ENCODE peak calls at places on chromosomes 16 and 17, in ten cellular contexts. One of them, this sample, is unnamed.

GRCh38 chr17:17711708-17712141 is 30.5 kb downstream of the RAI1 start:
- DNase-seq in naive thymus-derived CD8-positive, alpha-beta T cell: no peak
- DNase-seq in fibroblast of the conjunctiva: no peak
- DNase-seq in stimulated activated CD4-positive, alpha-beta T cell treated with anti-CD3 and anti-CD28 coated beads, Interleukin-12 subunit alpha, Interleukin-12 subunit beta, amount 100 ng/mL, for 48 hours: no peak
- DNase-seq in Kasumi-1: no peak
- DNase-seq in progenitor cell of endocrine pancreas: no peak
- DNase-seq in stimulated activated CD8-positive, alpha-beta memory T cell treated with anti-CD3 and anti-CD28 coated beads, Interleukin-7, amount 100 ng/mL, for 1 hour: no peak
- DNase-seq in thoracic aorta: no peak
- DNase-seq in activated T-helper 1 cell treated with anti-CD3 and anti-CD28 coated beads, Interleukin-12 subunit alpha, Interleukin-12 subunit beta, Interleukin-2, Interleukin-4 antibody, amounts not matched to agents 30 ng/mL and 10 ng/mL and 1 ng/mL, durations not matched to agents 14 hours and 24 hours and 36 hours: no peak
- DNase-seq in CD8-positive, alpha-beta T cell: no peak
- DNase-seq in this sample: no peak

GRCh38 chr17:27489045-27489715 is 32.9 kb downstream of the KSR1 start:
- DNase-seq in progenitor cell of endocrine pancreas: no peak
- DNase-seq in naive thymus-derived CD8-positive, alpha-beta T cell: no peak
- DNase-seq in thoracic aorta: no peak
- DNase-seq in fibroblast of the conjunctiva: peak; percentile 43
- DNase-seq in activated T-helper 1 cell treated with anti-CD3 and anti-CD28 coated beads, Interleukin-12 subunit alpha, Interleukin-12 subunit beta, Interleukin-2, Interleukin-4 antibody, amounts not matched to agents 30 ng/mL and 10 ng/mL and 1 ng/mL, durations not matched to agents 14 hours and 24 hours and 36 hours: no peak
- DNase-seq in CD8-positive, alpha-beta T cell: no peak
- DNase-seq in Kasumi-1: peak; percentile 69
- DNase-seq in stimulated activated CD8-positive, alpha-beta memory T cell treated with anti-CD3 and anti-CD28 coated beads, Interleukin-7, amount 100 ng/mL, for 1 hour: no peak
- DNase-seq in stimulated activated CD4-positive, alpha-beta T cell treated with anti-CD3 and anti-CD28 coated beads, Interleukin-12 subunit alpha, Interleukin-12 subunit beta, amount 100 ng/mL, for 48 hours: no peak
- DNase-seq in this sample: no peak

GRCh38 chr17:57482657-57483056 is 226.3 kb downstream of the MSI2 start:
- DNase-seq in naive thymus-derived CD8-positive, alpha-beta T cell: no peak
- DNase-seq in progenitor cell of endocrine pancreas: no peak
- DNase-seq in Kasumi-1: no peak
- DNase-seq in CD8-positive, alpha-beta T cell: no peak
- DNase-seq in thoracic aorta: no peak
- DNase-seq in fibroblast of the conjunctiva: no peak
- DNase-seq in activated T-helper 1 cell treated with anti-CD3 and anti-CD28 coated beads, Interleukin-12 subunit alpha, Interleukin-12 subunit beta, Interleukin-2, Interleukin-4 antibody, amounts not matched to agents 30 ng/mL and 10 ng/mL and 1 ng/mL, durations not matched to agents 14 hours and 24 hours and 36 hours: no peak
- DNase-seq in stimulated activated CD4-positive, alpha-beta T cell treated with anti-CD3 and anti-CD28 coated beads, Interleukin-12 subunit alpha, Interleukin-12 subunit beta, amount 100 ng/mL, for 48 hours: no peak
- DNase-seq in stimulated activated CD8-positive, alpha-beta memory T cell treated with anti-CD3 and anti-CD28 coated beads, Interleukin-7, amount 100 ng/mL, for 1 hour: no peak
- DNase-seq in this sample: no peak

GRCh38 chr16:79627092-79627491 is 26.6 kb upstream of the MAF start:
- DNase-seq in Kasumi-1: no peak
- DNase-seq in fibroblast of the conjunctiva: no peak
- DNase-seq in thoracic aorta: no peak
- DNase-seq in stimulated activated CD8-positive, alpha-beta memory T cell treated with anti-CD3 and anti-CD28 coated beads, Interleukin-7, amount 100 ng/mL, for 1 hour: no peak
- DNase-seq in activated T-helper 1 cell treated with anti-CD3 and anti-CD28 coated beads, Interleukin-12 subunit alpha, Interleukin-12 subunit beta, Interleukin-2, Interleukin-4 antibody, amounts not matched to agents 30 ng/mL and 10 ng/mL and 1 ng/mL, durations not matched to agents 14 hours and 24 hours and 36 hours: no peak
- DNase-seq in CD8-positive, alpha-beta T cell: no peak
- DNase-seq in progenitor cell of endocrine pancreas: no peak
- DNase-seq in stimulated activated CD4-positive, alpha-beta T cell treated with anti-CD3 and anti-CD28 coated beads, Interleukin-12 subunit alpha, Interleukin-12 subunit beta, amount 100 ng/mL, for 48 hours: no peak
- DNase-seq in naive thymus-derived CD8-positive, alpha-beta T cell: no peak
- DNase-seq in this sample: no peak

GRCh38 chr16:55476625-55477533 is 2.1 kb upstream of the MMP2 start:
- DNase-seq in stimulated activated CD4-positive, alpha-beta T cell treated with anti-CD3 and anti-CD28 coated beads, Interleukin-12 subunit alpha, Interleukin-12 subunit beta, amount 100 ng/mL, for 48 hours: no peak
- DNase-seq in naive thymus-derived CD8-positive, alpha-beta T cell: no peak
- DNase-seq in progenitor cell of endocrine pancreas: no peak
- DNase-seq in CD8-positive, alpha-beta T cell: no peak
- DNase-seq in Kasumi-1: no peak
- DNase-seq in stimulated activated CD8-positive, alpha-beta memory T cell treated with anti-CD3 and anti-CD28 coated beads, Interleukin-7, amount 100 ng/mL, for 1 hour: no peak
- DNase-seq in thoracic aorta: no peak
- DNase-seq in activated T-helper 1 cell treated with anti-CD3 and anti-CD28 coated beads, Interleukin-12 subunit alpha, Interleukin-12 subunit beta, Interleukin-2, Interleukin-4 antibody, amounts not matched to agents 30 ng/mL and 10 ng/mL and 1 ng/mL, durations not matched to agents 14 hours and 24 hours and 36 hours: no peak
- DNase-seq in fibroblast of the conjunctiva: no peak
- DNase-seq in this sample: no peak

GRCh38 chr17:81419333-81419885 is 24.2 kb downstream of the BAHCC1 start:
- DNase-seq in stimulated activated CD8-positive, alpha-beta memory T cell treated with anti-CD3 and anti-CD28 coated beads, Interleukin-7, amount 100 ng/mL, for 1 hour: no peak
- DNase-seq in naive thymus-derived CD8-positive, alpha-beta T cell: no peak
- DNase-seq in fibroblast of the conjunctiva: peak; percentile 44
- DNase-seq in Kasumi-1: no peak
- DNase-seq in activated T-helper 1 cell treated with anti-CD3 and anti-CD28 coated beads, Interleukin-12 subunit alpha, Interleukin-12 subunit beta, Interleukin-2, Interleukin-4 antibody, amounts not matched to agents 30 ng/mL and 10 ng/mL and 1 ng/mL, durations not matched to agents 14 hours and 24 hours and 36 hours: no peak
- DNase-seq in thoracic aorta: peak; percentile 87
- DNase-seq in stimulated activated CD4-positive, alpha-beta T cell treated with anti-CD3 and anti-CD28 coated beads, Interleukin-12 subunit alpha, Interleukin-12 subunit beta, amount 100 ng/mL, for 48 hours: no peak
- DNase-seq in CD8-positive, alpha-beta T cell: no peak
- DNase-seq in progenitor cell of endocrine pancreas: no peak
- DNase-seq in this sample: no peak

GRCh38 chr16:84593825-84594724 is 23.8 kb downstream of the COTL1 start:
- DNase-seq in fibroblast of the conjunctiva: no peak
- DNase-seq in progenitor cell of endocrine pancreas: no peak
- DNase-seq in activated T-helper 1 cell treated with anti-CD3 and anti-CD28 coated beads, Interleukin-12 subunit alpha, Interleukin-12 subunit beta, Interleukin-2, Interleukin-4 antibody, amounts not matched to agents 30 ng/mL and 10 ng/mL and 1 ng/mL, durations not matched to agents 14 hours and 24 hours and 36 hours: peak; percentile 75
- DNase-seq in stimulated activated CD4-positive, alpha-beta T cell treated with anti-CD3 and anti-CD28 coated beads, Interleukin-12 subunit alpha, Interleukin-12 subunit beta, amount 100 ng/mL, for 48 hours: no peak
- DNase-seq in CD8-positive, alpha-beta T cell: peak; percentile 84
- DNase-seq in naive thymus-derived CD8-positive, alpha-beta T cell: peak; percentile 51
- DNase-seq in Kasumi-1: no peak
- DNase-seq in thoracic aorta: no peak
- DNase-seq in stimulated activated CD8-positive, alpha-beta memory T cell treated with anti-CD3 and anti-CD28 coated beads, Interleukin-7, amount 100 ng/mL, for 1 hour: peak; percentile 60
- DNase-seq in this sample: peak; percentile 92

GRCh38 chr16:89322381-89323119 is 105.0 kb downstream of the ZNF778 start:
- DNase-seq in stimulated activated CD8-positive, alpha-beta memory T cell treated with anti-CD3 and anti-CD28 coated beads, Interleukin-7, amount 100 ng/mL, for 1 hour: no peak
- DNase-seq in activated T-helper 1 cell treated with anti-CD3 and anti-CD28 coated beads, Interleukin-12 subunit alpha, Interleukin-12 subunit beta, Interleukin-2, Interleukin-4 antibody, amounts not matched to agents 30 ng/mL and 10 ng/mL and 1 ng/mL, durations not matched to agents 14 hours and 24 hours and 36 hours: no peak
- DNase-seq in CD8-positive, alpha-beta T cell: no peak
- DNase-seq in naive thymus-derived CD8-positive, alpha-beta T cell: no peak
- DNase-seq in thoracic aorta: no peak
- DNase-seq in progenitor cell of endocrine pancreas: no peak
- DNase-seq in Kasumi-1: no peak
- DNase-seq in stimulated activated CD4-positive, alpha-beta T cell treated with anti-CD3 and anti-CD28 coated beads, Interleukin-12 subunit alpha, Interleukin-12 subunit beta, amount 100 ng/mL, for 48 hours: no peak
- DNase-seq in fibroblast of the conjunctiva: peak; percentile 67
- DNase-seq in this sample: no peak

GRCh38 chr17:78609198-78609597 is 32.0 kb upstream of the DNAH17 start:
- DNase-seq in CD8-positive, alpha-beta T cell: no peak
- DNase-seq in thoracic aorta: no peak
- DNase-seq in activated T-helper 1 cell treated with anti-CD3 and anti-CD28 coated beads, Interleukin-12 subunit alpha, Interleukin-12 subunit beta, Interleukin-2, Interleukin-4 antibody, amounts not matched to agents 30 ng/mL and 10 ng/mL and 1 ng/mL, durations not matched to agents 14 hours and 24 hours and 36 hours: no peak
- DNase-seq in progenitor cell of endocrine pancreas: no peak
- DNase-seq in Kasumi-1: no peak
- DNase-seq in stimulated activated CD4-positive, alpha-beta T cell treated with anti-CD3 and anti-CD28 coated beads, Interleukin-12 subunit alpha, Interleukin-12 subunit beta, amount 100 ng/mL, for 48 hours: no peak
- DNase-seq in stimulated activated CD8-positive, alpha-beta memory T cell treated with anti-CD3 and anti-CD28 coated beads, Interleukin-7, amount 100 ng/mL, for 1 hour: no peak
- DNase-seq in naive thymus-derived CD8-positive, alpha-beta T cell: no peak
- DNase-seq in fibroblast of the conjunctiva: no peak
- DNase-seq in this sample: no peak

GRCh38 chr17:17940451-17940911 is 31.7 kb downstream of the TOM1L2 start:
- DNase-seq in stimulated activated CD4-positive, alpha-beta T cell treated with anti-CD3 and anti-CD28 coated beads, Interleukin-12 subunit alpha, Interleukin-12 subunit beta, amount 100 ng/mL, for 48 hours: no peak
- DNase-seq in fibroblast of the conjunctiva: no peak
- DNase-seq in CD8-positive, alpha-beta T cell: no peak
- DNase-seq in activated T-helper 1 cell treated with anti-CD3 and anti-CD28 coated beads, Interleukin-12 subunit alpha, Interleukin-12 subunit beta, Interleukin-2, Interleukin-4 antibody, amounts not matched to agents 30 ng/mL and 10 ng/mL and 1 ng/mL, durations not matched to agents 14 hours and 24 hours and 36 hours: no peak
- DNase-seq in progenitor cell of endocrine pancreas: no peak
- DNase-seq in Kasumi-1: no peak
- DNase-seq in stimulated activated CD8-positive, alpha-beta memory T cell treated with anti-CD3 and anti-CD28 coated beads, Interleukin-7, amount 100 ng/mL, for 1 hour: no peak
- DNase-seq in thoracic aorta: no peak
- DNase-seq in naive thymus-derived CD8-positive, alpha-beta T cell: no peak
- DNase-seq in this sample: no peak

GRCh38 chr16:17177242-17177967 is 293.4 kb downstream of the XYLT1 start:
- DNase-seq in CD8-positive, alpha-beta T cell: no peak
- DNase-seq in thoracic aorta: no peak
- DNase-seq in fibroblast of the conjunctiva: no peak
- DNase-seq in activated T-helper 1 cell treated with anti-CD3 and anti-CD28 coated beads, Interleukin-12 subunit alpha, Interleukin-12 subunit beta, Interleukin-2, Interleukin-4 antibody, amounts not matched to agents 30 ng/mL and 10 ng/mL and 1 ng/mL, durations not matched to agents 14 hours and 24 hours and 36 hours: no peak
- DNase-seq in naive thymus-derived CD8-positive, alpha-beta T cell: no peak
- DNase-seq in stimulated activated CD4-positive, alpha-beta T cell treated with anti-CD3 and anti-CD28 coated beads, Interleukin-12 subunit alpha, Interleukin-12 subunit beta, amount 100 ng/mL, for 48 hours: no peak
- DNase-seq in progenitor cell of endocrine pancreas: no peak
- DNase-seq in stimulated activated CD8-positive, alpha-beta memory T cell treated with anti-CD3 and anti-CD28 coated beads, Interleukin-7, amount 100 ng/mL, for 1 hour: no peak
- DNase-seq in Kasumi-1: no peak
- DNase-seq in this sample: no peak

GRCh38 chr17:75371339-75371738 is 34.1 kb downstream of the GRB2 start:
- DNase-seq in thoracic aorta: no peak
- DNase-seq in progenitor cell of endocrine pancreas: no peak
- DNase-seq in CD8-positive, alpha-beta T cell: no peak
- DNase-seq in activated T-helper 1 cell treated with anti-CD3 and anti-CD28 coated beads, Interleukin-12 subunit alpha, Interleukin-12 subunit beta, Interleukin-2, Interleukin-4 antibody, amounts not matched to agents 30 ng/mL and 10 ng/mL and 1 ng/mL, durations not matched to agents 14 hours and 24 hours and 36 hours: no peak
- DNase-seq in naive thymus-derived CD8-positive, alpha-beta T cell: no peak
- DNase-seq in stimulated activated CD8-positive, alpha-beta memory T cell treated with anti-CD3 and anti-CD28 coated beads, Interleukin-7, amount 100 ng/mL, for 1 hour: no peak
- DNase-seq in fibroblast of the conjunctiva: no peak
- DNase-seq in Kasumi-1: peak; percentile 44
- DNase-seq in stimulated activated CD4-positive, alpha-beta T cell treated with anti-CD3 and anti-CD28 coated beads, Interleukin-12 subunit alpha, Interleukin-12 subunit beta, amount 100 ng/mL, for 48 hours: no peak
- DNase-seq in this sample: no peak

GRCh38 chr17:77957215-77957868 is 1.2 kb upstream of the TNRC6C start:
- DNase-seq in stimulated activated CD4-positive, alpha-beta T cell treated with anti-CD3 and anti-CD28 coated beads, Interleukin-12 subunit alpha, Interleukin-12 subunit beta, amount 100 ng/mL, for 48 hours: no peak
- DNase-seq in CD8-positive, alpha-beta T cell: peak; percentile 12
- DNase-seq in Kasumi-1: peak; percentile 48
- DNase-seq in stimulated activated CD8-positive, alpha-beta memory T cell treated with anti-CD3 and anti-CD28 coated beads, Interleukin-7, amount 100 ng/mL, for 1 hour: no peak
- DNase-seq in activated T-helper 1 cell treated with anti-CD3 and anti-CD28 coated beads, Interleukin-12 subunit alpha, Interleukin-12 subunit beta, Interleukin-2, Interleukin-4 antibody, amounts not matched to agents 30 ng/mL and 10 ng/mL and 1 ng/mL, durations not matched to agents 14 hours and 24 hours and 36 hours: peak; percentile 11
- DNase-seq in thoracic aorta: no peak
- DNase-seq in fibroblast of the conjunctiva: no peak
- DNase-seq in progenitor cell of endocrine pancreas: no peak
- DNase-seq in naive thymus-derived CD8-positive, alpha-beta T cell: no peak
- DNase-seq in this sample: no peak

GRCh38 chr17:28147026-28147425 is 104.5 kb downstream of the NLK start:
- DNase-seq in CD8-positive, alpha-beta T cell: no peak
- DNase-seq in activated T-helper 1 cell treated with anti-CD3 and anti-CD28 coated beads, Interleukin-12 subunit alpha, Interleukin-12 subunit beta, Interleukin-2, Interleukin-4 antibody, amounts not matched to agents 30 ng/mL and 10 ng/mL and 1 ng/mL, durations not matched to agents 14 hours and 24 hours and 36 hours: no peak
- DNase-seq in thoracic aorta: no peak
- DNase-seq in progenitor cell of endocrine pancreas: no peak
- DNase-seq in naive thymus-derived CD8-positive, alpha-beta T cell: no peak
- DNase-seq in stimulated activated CD8-positive, alpha-beta memory T cell treated with anti-CD3 and anti-CD28 coated beads, Interleukin-7, amount 100 ng/mL, for 1 hour: no peak
- DNase-seq in Kasumi-1: no peak
- DNase-seq in fibroblast of the conjunctiva: no peak
- DNase-seq in stimulated activated CD4-positive, alpha-beta T cell treated with anti-CD3 and anti-CD28 coated beads, Interleukin-12 subunit alpha, Interleukin-12 subunit beta, amount 100 ng/mL, for 48 hours: no peak
- DNase-seq in this sample: no peak

GRCh38 chr16:72884037-72884436 is 163.9 kb downstream of the ZFHX3 start:
- DNase-seq in thoracic aorta: no peak
- DNase-seq in stimulated activated CD4-positive, alpha-beta T cell treated with anti-CD3 and anti-CD28 coated beads, Interleukin-12 subunit alpha, Interleukin-12 subunit beta, amount 100 ng/mL, for 48 hours: no peak
- DNase-seq in naive thymus-derived CD8-positive, alpha-beta T cell: no peak
- DNase-seq in activated T-helper 1 cell treated with anti-CD3 and anti-CD28 coated beads, Interleukin-12 subunit alpha, Interleukin-12 subunit beta, Interleukin-2, Interleukin-4 antibody, amounts not matched to agents 30 ng/mL and 10 ng/mL and 1 ng/mL, durations not matched to agents 14 hours and 24 hours and 36 hours: no peak
- DNase-seq in Kasumi-1: no peak
- DNase-seq in progenitor cell of endocrine pancreas: no peak
- DNase-seq in CD8-positive, alpha-beta T cell: no peak
- DNase-seq in fibroblast of the conjunctiva: no peak
- DNase-seq in stimulated activated CD8-positive, alpha-beta memory T cell treated with anti-CD3 and anti-CD28 coated beads, Interleukin-7, amount 100 ng/mL, for 1 hour: no peak
- DNase-seq in this sample: no peak

GRCh38 chr17:81941484-81942166 is 4.5 kb upstream of the PYCR1 start:
- DNase-seq in CD8-positive, alpha-beta T cell: no peak
- DNase-seq in progenitor cell of endocrine pancreas: no peak
- DNase-seq in naive thymus-derived CD8-positive, alpha-beta T cell: no peak
- DNase-seq in fibroblast of the conjunctiva: no peak
- DNase-seq in Kasumi-1: no peak
- DNase-seq in stimulated activated CD4-positive, alpha-beta T cell treated with anti-CD3 and anti-CD28 coated beads, Interleukin-12 subunit alpha, Interleukin-12 subunit beta, amount 100 ng/mL, for 48 hours: no peak
- DNase-seq in stimulated activated CD8-positive, alpha-beta memory T cell treated with anti-CD3 and anti-CD28 coated beads, Interleukin-7, amount 100 ng/mL, for 1 hour: no peak
- DNase-seq in activated T-helper 1 cell treated with anti-CD3 and anti-CD28 coated beads, Interleukin-12 subunit alpha, Interleukin-12 subunit beta, Interleukin-2, Interleukin-4 antibody, amounts not matched to agents 30 ng/mL and 10 ng/mL and 1 ng/mL, durations not matched to agents 14 hours and 24 hours and 36 hours: no peak
- DNase-seq in thoracic aorta: no peak
- DNase-seq in this sample: no peak

GRCh38 chr17:37255434-37255833 is 120.4 kb upstream of the C17orf78 start:
- DNase-seq in activated T-helper 1 cell treated with anti-CD3 and anti-CD28 coated beads, Interleukin-12 subunit alpha, Interleukin-12 subunit beta, Interleukin-2, Interleukin-4 antibody, amounts not matched to agents 30 ng/mL and 10 ng/mL and 1 ng/mL, durations not matched to agents 14 hours and 24 hours and 36 hours: no peak
- DNase-seq in progenitor cell of endocrine pancreas: no peak
- DNase-seq in CD8-positive, alpha-beta T cell: no peak
- DNase-seq in naive thymus-derived CD8-positive, alpha-beta T cell: no peak
- DNase-seq in Kasumi-1: no peak
- DNase-seq in fibroblast of the conjunctiva: no peak
- DNase-seq in stimulated activated CD8-positive, alpha-beta memory T cell treated with anti-CD3 and anti-CD28 coated beads, Interleukin-7, amount 100 ng/mL, for 1 hour: no peak
- DNase-seq in stimulated activated CD4-positive, alpha-beta T cell treated with anti-CD3 and anti-CD28 coated beads, Interleukin-12 subunit alpha, Interleukin-12 subunit beta, amount 100 ng/mL, for 48 hours: no peak
- DNase-seq in thoracic aorta: no peak
- DNase-seq in this sample: no peak

GRCh38 chr17:6100146-6100545 is 30.0 kb downstream of the WSCD1 start:
- DNase-seq in stimulated activated CD8-positive, alpha-beta memory T cell treated with anti-CD3 and anti-CD28 coated beads, Interleukin-7, amount 100 ng/mL, for 1 hour: no peak
- DNase-seq in thoracic aorta: no peak
- DNase-seq in activated T-helper 1 cell treated with anti-CD3 and anti-CD28 coated beads, Interleukin-12 subunit alpha, Interleukin-12 subunit beta, Interleukin-2, Interleukin-4 antibody, amounts not matched to agents 30 ng/mL and 10 ng/mL and 1 ng/mL, durations not matched to agents 14 hours and 24 hours and 36 hours: no peak
- DNase-seq in stimulated activated CD4-positive, alpha-beta T cell treated with anti-CD3 and anti-CD28 coated beads, Interleukin-12 subunit alpha, Interleukin-12 subunit beta, amount 100 ng/mL, for 48 hours: no peak
- DNase-seq in Kasumi-1: no peak
- DNase-seq in naive thymus-derived CD8-positive, alpha-beta T cell: no peak
- DNase-seq in progenitor cell of endocrine pancreas: no peak
- DNase-seq in fibroblast of the conjunctiva: no peak
- DNase-seq in CD8-positive, alpha-beta T cell: no peak
- DNase-seq in this sample: no peak

GRCh38 chr17:47959825-47960655 is 2.4 kb upstream of the PRR15L start:
- DNase-seq in Kasumi-1: no peak
- DNase-seq in thoracic aorta: no peak
- DNase-seq in naive thymus-derived CD8-positive, alpha-beta T cell: no peak
- DNase-seq in stimulated activated CD4-positive, alpha-beta T cell treated with anti-CD3 and anti-CD28 coated beads, Interleukin-12 subunit alpha, Interleukin-12 subunit beta, amount 100 ng/mL, for 48 hours: no peak
- DNase-seq in fibroblast of the conjunctiva: no peak
- DNase-seq in CD8-positive, alpha-beta T cell: no peak
- DNase-seq in stimulated activated CD8-positive, alpha-beta memory T cell treated with anti-CD3 and anti-CD28 coated beads, Interleukin-7, amount 100 ng/mL, for 1 hour: no peak
- DNase-seq in activated T-helper 1 cell treated with anti-CD3 and anti-CD28 coated beads, Interleukin-12 subunit alpha, Interleukin-12 subunit beta, Interleukin-2, Interleukin-4 antibody, amounts not matched to agents 30 ng/mL and 10 ng/mL and 1 ng/mL, durations not matched to agents 14 hours and 24 hours and 36 hours: no peak
- DNase-seq in progenitor cell of endocrine pancreas: no peak
- DNase-seq in this sample: no peak

GRCh38 chr17:41013606-41014005 is 4.7 kb upstream of the KRTAP3-1 start:
- DNase-seq in Kasumi-1: no peak
- DNase-seq in stimulated activated CD4-positive, alpha-beta T cell treated with anti-CD3 and anti-CD28 coated beads, Interleukin-12 subunit alpha, Interleukin-12 subunit beta, amount 100 ng/mL, for 48 hours: no peak
- DNase-seq in activated T-helper 1 cell treated with anti-CD3 and anti-CD28 coated beads, Interleukin-12 subunit alpha, Interleukin-12 subunit beta, Interleukin-2, Interleukin-4 antibody, amounts not matched to agents 30 ng/mL and 10 ng/mL and 1 ng/mL, durations not matched to agents 14 hours and 24 hours and 36 hours: no peak
- DNase-seq in thoracic aorta: no peak
- DNase-seq in stimulated activated CD8-positive, alpha-beta memory T cell treated with anti-CD3 and anti-CD28 coated beads, Interleukin-7, amount 100 ng/mL, for 1 hour: no peak
- DNase-seq in naive thymus-derived CD8-positive, alpha-beta T cell: no peak
- DNase-seq in fibroblast of the conjunctiva: peak; percentile 50
- DNase-seq in progenitor cell of endocrine pancreas: no peak
- DNase-seq in CD8-positive, alpha-beta T cell: no peak
- DNase-seq in this sample: no peak

GRCh38 chr16:1772362-1772907 is at the start of gene EME2:
- DNase-seq in thoracic aorta: no peak
- DNase-seq in progenitor cell of endocrine pancreas: no peak
- DNase-seq in stimulated activated CD8-positive, alpha-beta memory T cell treated with anti-CD3 and anti-CD28 coated beads, Interleukin-7, amount 100 ng/mL, for 1 hour: no peak
- DNase-seq in Kasumi-1: no peak
- DNase-seq in naive thymus-derived CD8-positive, alpha-beta T cell: peak; percentile 51
- DNase-seq in CD8-positive, alpha-beta T cell: peak; percentile 46
- DNase-seq in fibroblast of the conjunctiva: no peak
- DNase-seq in activated T-helper 1 cell treated with anti-CD3 and anti-CD28 coated beads, Interleukin-12 subunit alpha, Interleukin-12 subunit beta, Interleukin-2, Interleukin-4 antibody, amounts not matched to agents 30 ng/mL and 10 ng/mL and 1 ng/mL, durations not matched to agents 14 hours and 24 hours and 36 hours: peak; percentile 46
- DNase-seq in stimulated activated CD4-positive, alpha-beta T cell treated with anti-CD3 and anti-CD28 coated beads, Interleukin-12 subunit alpha, Interleukin-12 subunit beta, amount 100 ng/mL, for 48 hours: peak; percentile 41
- DNase-seq in this sample: no peak

GRCh38 chr16:86517652-86518258 is 7.4 kb downstream of the FOXF1 start:
- DNase-seq in progenitor cell of endocrine pancreas: peak; percentile 56
- DNase-seq in fibroblast of the conjunctiva: peak; percentile 56
- DNase-seq in naive thymus-derived CD8-positive, alpha-beta T cell: no peak
- DNase-seq in stimulated activated CD8-positive, alpha-beta memory T cell treated with anti-CD3 and anti-CD28 coated beads, Interleukin-7, amount 100 ng/mL, for 1 hour: no peak
- DNase-seq in activated T-helper 1 cell treated with anti-CD3 and anti-CD28 coated beads, Interleukin-12 subunit alpha, Interleukin-12 subunit beta, Interleukin-2, Interleukin-4 antibody, amounts not matched to agents 30 ng/mL and 10 ng/mL and 1 ng/mL, durations not matched to agents 14 hours and 24 hours and 36 hours: no peak
- DNase-seq in thoracic aorta: no peak
- DNase-seq in stimulated activated CD4-positive, alpha-beta T cell treated with anti-CD3 and anti-CD28 coated beads, Interleukin-12 subunit alpha, Interleukin-12 subunit beta, amount 100 ng/mL, for 48 hours: no peak
- DNase-seq in CD8-positive, alpha-beta T cell: no peak
- DNase-seq in Kasumi-1: peak; percentile 39
- DNase-seq in this sample: no peak

GRCh38 chr17:10635290-10635689 is 21.8 kb downstream of the MYH3 start:
- DNase-seq in CD8-positive, alpha-beta T cell: no peak
- DNase-seq in thoracic aorta: no peak
- DNase-seq in progenitor cell of endocrine pancreas: no peak
- DNase-seq in stimulated activated CD4-positive, alpha-beta T cell treated with anti-CD3 and anti-CD28 coated beads, Interleukin-12 subunit alpha, Interleukin-12 subunit beta, amount 100 ng/mL, for 48 hours: no peak
- DNase-seq in fibroblast of the conjunctiva: no peak
- DNase-seq in Kasumi-1: no peak
- DNase-seq in naive thymus-derived CD8-positive, alpha-beta T cell: no peak
- DNase-seq in stimulated activated CD8-positive, alpha-beta memory T cell treated with anti-CD3 and anti-CD28 coated beads, Interleukin-7, amount 100 ng/mL, for 1 hour: no peak
- DNase-seq in activated T-helper 1 cell treated with anti-CD3 and anti-CD28 coated beads, Interleukin-12 subunit alpha, Interleukin-12 subunit beta, Interleukin-2, Interleukin-4 antibody, amounts not matched to agents 30 ng/mL and 10 ng/mL and 1 ng/mL, durations not matched to agents 14 hours and 24 hours and 36 hours: no peak
- DNase-seq in this sample: no peak

This sample was measured in natural killer cell treated with Interleukin-12 subunit alpha and Interleukin-12 subunit beta and Interleukin-15 and Interleukin-18, amount 100 ng/mL, for 72 hours.